ENCODE peak calls at places on chromosomes 13 and 19, in five cellular contexts. R is upper lobe of left lung; Z is neuronal stem cell; P is stimulated activated CD4-positive, alpha-beta T cell treated with anti-CD3 and anti-CD28 coated beads, Interleukin-1b, Interleukin-23, amount 100 ng/mL, for 1 hour; I is LHCN-M2. T is an unnamed sample.

GRCh38 chr19:58535857-58536256 is 8.0 kb upstream of the TRIM28 start:
- DNase-seq in R (no peak), Z (no peak), P (no peak), I (no peak), T (no peak)

GRCh38 chr13:39245688-39246087 is 207.4 kb downstream of the NHLRC3 start:
- DNase-seq in R (no peak), Z (no peak), P (no peak), I (no peak), T (no peak)

GRCh38 chr19:34120846-34121639 is 51.3 kb upstream of the LSM14A start:
- DNase-seq in R (no peak), Z (no peak), P (no peak), I (peak; percentile 41), T (peak; percentile 40)

GRCh38 chr19:8306235-8307054 is 1.7 kb downstream of the CD320 start:
- DNase-seq in R (peak; percentile 19), Z (no peak), P (no peak), I (no peak), T (no peak)

GRCh38 chr13:103607995-103608394 is 541.8 kb upstream of the SLC10A2 start:
- DNase-seq in R (no peak), Z (no peak), P (no peak), I (no peak), T (no peak)

GRCh38 chr13:97425570-97425969 is 8.4 kb upstream of the RAP2A start:
- DNase-seq in R (no peak), Z (no peak), P (no peak), I (no peak), T (no peak)

GRCh38 chr13:24459234-24459633 is 53.3 kb downstream of the PARP4 start:
- DNase-seq in R (no peak), Z (no peak), P (no peak), I (peak; percentile 39), T (peak; percentile 48)

GRCh38 chr19:35497406-35497805 is 7.1 kb upstream of the KRTDAP start:
- DNase-seq in R (no peak), Z (no peak), P (no peak), I (no peak), T (no peak)

GRCh38 chr13:75359266-75359665 is 122.7 kb downstream of the TBC1D4 start:
- DNase-seq in R (no peak), Z (no peak), P (no peak), I (peak; percentile 96), T (peak; percentile 85)

GRCh38 chr13:112249644-112250610 is 126.2 kb upstream of the SPACA7 start:
- DNase-seq in R (no peak), Z (no peak), P (no peak), I (no peak), T (no peak)

GRCh38 chr13:39490136-39490535 is 112.9 kb downstream of the LHFPL6 start:
- DNase-seq in R (no peak), Z (peak; percentile 52), P (no peak), I (no peak), T (no peak)

GRCh38 chr19:39341122-39341719 is 1.0 kb upstream of the SAMD4B start:
- DNase-seq in R (peak; percentile 49), Z (no peak), P (no peak), I (peak; percentile 36), T (no peak)

GRCh38 chr13:20461481-20461859 is 64.2 kb downstream of the CRYL1 start:
- DNase-seq in R (no peak), Z (no peak), P (no peak), I (peak; percentile 41), T (peak; percentile 19)

GRCh38 chr13:44207476-44207875 is 166.1 kb upstream of the SERP2 start:
- DNase-seq in R (no peak), Z (no peak), P (no peak), I (no peak), T (no peak)

GRCh38 chr19:13906525-13906904 is 514 bp downstream of the CC2D1A start:
- DNase-seq in R (peak; percentile 52), Z (no peak), P (no peak), I (peak; percentile 27), T (peak; percentile 33)

GRCh38 chr19:38869160-38869835 is 8.8 kb downstream of the RINL start:
- DNase-seq in R (peak; percentile 58), Z (no peak), P (no peak), I (no peak), T (no peak)

GRCh38 chr13:99766641-99767045 is 204.9 kb downstream of the ZIC5 start:
- DNase-seq in R (no peak), Z (no peak), P (no peak), I (no peak), T (no peak)

GRCh38 chr13:107817652-107818287 is 397.6 kb downstream of the LIG4 start:
- DNase-seq in R (no peak), Z (no peak), P (no peak), I (no peak), T (no peak)

GRCh38 chr13:27334774-27335490 is 64.3 kb downstream of the RASL11A start:
- DNase-seq in R (no peak), Z (no peak), P (no peak), I (peak; percentile 90), T (peak; percentile 69)

GRCh38 chr19:24054044-24054935 is 32.7 kb upstream of the ZNF254 start:
- DNase-seq in R (no peak), Z (no peak), P (no peak), I (peak; percentile 92), T (peak; percentile 67)

GRCh38 chr19:35220315-35220921 is 8.1 kb downstream of the FAM187B start:
- DNase-seq in R (no peak), Z (no peak), P (no peak), I (no peak), T (no peak)

GRCh38 chr19:15199652-15200574 is 882 bp downstream of the NOTCH3 start:
- DNase-seq in R (peak; percentile 42), Z (peak; percentile 83), P (no peak), I (no peak), T (peak; percentile 31)

GRCh38 chr13:48730971-48731658 is 77.4 kb downstream of the CYSLTR2 start:
- DNase-seq in R (no peak), Z (no peak), P (no peak), I (peak; percentile 57), T (no peak)

GRCh38 chr13:33787051-33787591 is 30.8 kb upstream of the RFC3 start:
- DNase-seq in R (no peak), Z (no peak), P (no peak), I (peak; percentile 8), T (peak; percentile 5)

GRCh38 chr13:41416276-41416675 is 41.1 kb upstream of the RGCC start:
- DNase-seq in R (no peak), Z (no peak), P (no peak), I (no peak), T (no peak)

GRCh38 chr19:43490759-43491158 is 13.8 kb downstream of the PHLDB3 start:
- DNase-seq in R (no peak), Z (no peak), P (no peak), I (no peak), T (no peak)

GRCh38 chr13:30985637-30986205 is 53.3 kb downstream of the TEX26 start:
- DNase-seq in R (no peak), Z (no peak), P (no peak), I (peak; percentile 47), T (peak; percentile 12)